ENCODE peak calls at places on chromosomes 13 and 19, in nine cellular contexts. U is SK-N-SH; W is CD4-positive, alpha-beta T cell; L is endodermal cell; H is adrenal gland; V is right lobe of liver; G is CD8-positive, alpha-beta memory T cell; R is CD8-positive, alpha-beta T cell; O is A673. Z is an unnamed sample.
A peak's percentile ranks its signal among the peaks of the same experiment; 100 is the strongest.

GRCh38 chr13:35891973-35892441 is 239.2 kb downstream of the DCLK1 start:
- DNase-seq in U (no peak), W (no peak), L (no peak), H (no peak), V (no peak), G (no peak), R (no peak), O (no peak), Z (no peak)

GRCh38 chr19:54803410-54803809 is at the start of gene KIR2DL4:
- DNase-seq in U (no peak), W (no peak), L (no peak), H (no peak), V (no peak), G (no peak), R (peak; percentile 36), O (no peak), Z (no peak)

GRCh38 chr13:93776936-93777335 is 550.3 kb downstream of the GPC6 start:
- DNase-seq in U (no peak), W (no peak), L (no peak), H (no peak), V (no peak), G (no peak), R (no peak), O (no peak), Z (no peak)

GRCh38 chr19:35114656-35115537 is 726 bp upstream of the FXYD3 start:
- DNase-seq in U (peak; percentile 92), W (peak; percentile 65), L (peak; percentile 95), H (peak; percentile 45), V (no peak), G (peak; percentile 41), R (peak; percentile 74), O (peak; percentile 76), Z (peak; percentile 58)

GRCh38 chr13:64810701-64811258 is 2419.4 kb downstream of the PCDH9 start:
- DNase-seq in U (no peak), W (no peak), L (no peak), H (no peak), V (no peak), G (no peak), R (no peak), O (no peak), Z (no peak)

GRCh38 chr19:2982983-2983350 is 5.6 kb downstream of the TLE6 start:
- DNase-seq in U (peak; percentile 92), W (no peak), L (peak; percentile 59), H (peak; percentile 92), V (peak; percentile 67), G (no peak), R (no peak), O (peak; percentile 91), Z (no peak)

GRCh38 chr19:5967994-5968430 is 9.9 kb downstream of the RANBP3 start:
- DNase-seq in U (peak; percentile 79), W (peak; percentile 44), L (peak; percentile 87), H (peak; percentile 80), V (no peak), G (peak; percentile 34), R (peak; percentile 68), O (peak; percentile 89), Z (peak; percentile 59)

GRCh38 chr13:59043016-59043415 is 1120.7 kb downstream of the DIAPH3 start:
- DNase-seq in U (no peak), W (no peak), L (peak; percentile 53), H (no peak), V (no peak), G (no peak), R (no peak), O (peak; percentile 12), Z (no peak)

GRCh38 chr13:38753878-38754277 is 67.0 kb downstream of the FREM2 start:
- DNase-seq in U (no peak), W (no peak), L (no peak), H (no peak), V (no peak), G (no peak), R (no peak), O (no peak), Z (no peak)

GRCh38 chr19:55157064-55157908 is at the start of gene TNNI3:
- DNase-seq in U (no peak), W (no peak), L (no peak), H (no peak), V (no peak), G (no peak), R (no peak), O (no peak), Z (no peak)

GRCh38 chr13:50644081-50644871 is 199.2 kb downstream of the DLEU7 start:
- DNase-seq in U (no peak), W (no peak), L (no peak), H (no peak), V (no peak), G (no peak), R (no peak), O (no peak), Z (no peak)

GRCh38 chr19:57560049-57560491 is 407 bp upstream of the ZNF550 start:
- DNase-seq in U (peak; percentile 30), W (no peak), L (no peak), H (peak; percentile 38), V (no peak), G (no peak), R (no peak), O (peak; percentile 18), Z (no peak)

GRCh38 chr19:24140099-24140498 is 53.1 kb downstream of the ZNF254 start:
- DNase-seq in U (no peak), W (no peak), L (no peak), H (no peak), V (no peak), G (no peak), R (no peak), O (no peak), Z (no peak)

GRCh38 chr19:32124585-32124984 is 220.8 kb upstream of the ZNF507 start:
- DNase-seq in U (no peak), W (no peak), L (no peak), H (no peak), V (no peak), G (no peak), R (no peak), O (no peak), Z (no peak)
- H3K27ac ChIP-seq in U (no peak overlapping the region), W (no peak overlapping the region), L (no peak overlapping the region), H (no peak overlapping the region), V (no peak overlapping the region), G (no peak overlapping the region), R (no peak overlapping the region), O (no peak overlapping the region), Z (no peak overlapping the region)

GRCh38 chr19:7681336-7682174 is 922 bp downstream of the TRAPPC5 start:
- DNase-seq in U (peak; percentile 82), W (peak; percentile 78), L (peak; percentile 93), H (peak; percentile 87), V (peak; percentile 83), G (peak; percentile 70), R (peak; percentile 84), O (peak; percentile 89), Z (peak; percentile 91)
- H3K27ac ChIP-seq in U (peak overlapping the region; percentile 72), W (peak overlapping the region; percentile 83), L (no peak overlapping the region), H (peak overlapping the region; percentile 73), V (peak overlapping the region; percentile 90), G (peak overlapping the region; percentile 82), R (peak overlapping the region; percentile 66), O (peak overlapping the region; percentile 76), Z (peak overlapping the region; percentile 82)

DNA sequence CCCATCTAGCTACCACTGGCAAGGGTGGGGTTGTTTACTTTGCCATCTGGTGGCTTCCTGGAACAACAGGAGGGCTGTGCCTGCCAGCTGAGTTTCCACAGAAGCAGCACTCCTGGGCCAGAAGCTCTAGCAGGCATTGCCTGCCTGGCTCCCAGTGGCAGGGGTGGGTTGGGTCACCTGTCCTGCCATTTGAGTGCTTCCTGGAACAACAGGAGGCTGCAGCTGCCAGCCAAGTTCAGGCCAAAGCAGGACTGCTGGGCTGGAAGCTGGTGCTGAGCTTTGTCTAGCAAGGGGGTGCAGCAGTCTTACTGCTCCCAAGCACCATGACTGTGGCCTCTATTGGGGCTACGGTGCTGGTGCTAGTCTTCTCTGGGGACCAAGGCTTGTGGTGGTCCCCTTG is 239.7 kb downstream of the MTUS2 start:
- DNase-seq in U (no peak), W (no peak), L (no peak), H (no peak), V (peak; percentile 26), G (no peak), R (no peak), O (no peak), Z (no peak)
- H3K27ac ChIP-seq in U (no peak overlapping the region), W (no peak overlapping the region), L (no peak overlapping the region), H (no peak overlapping the region), V (no peak overlapping the region), G (no peak overlapping the region), R (no peak overlapping the region), O (no peak overlapping the region), Z (no peak overlapping the region)

DNA sequence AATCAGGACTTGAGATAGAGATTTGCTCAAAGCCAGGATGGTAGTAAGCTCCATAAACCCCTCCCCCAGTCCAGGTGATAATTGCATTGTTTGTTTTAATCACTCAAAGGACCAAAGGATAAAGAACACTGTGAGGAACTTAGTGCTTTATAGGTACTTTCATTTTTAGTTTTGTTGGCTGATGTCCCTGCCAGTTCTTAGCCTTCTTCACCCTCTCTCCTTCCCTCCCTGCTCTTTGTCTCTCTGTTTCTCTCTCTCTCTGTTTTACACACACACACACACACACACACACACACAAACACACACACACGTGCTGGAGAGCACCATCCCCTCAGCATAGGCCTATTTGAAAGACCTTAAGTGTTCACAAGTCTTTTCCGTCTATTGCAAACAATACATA is 5.2 kb downstream of the FRY start:
- DNase-seq in U (no peak), W (no peak), L (no peak), H (no peak), V (no peak), G (no peak), R (no peak), O (no peak), Z (no peak)
- H3K27ac ChIP-seq in U (no peak overlapping the region), W (no peak overlapping the region), L (no peak overlapping the region), H (no peak overlapping the region), V (no peak overlapping the region), G (no peak overlapping the region), R (no peak overlapping the region), O (no peak overlapping the region), Z (no peak overlapping the region)

Z was measured in CD4-positive, alpha-beta memory T cell.